ENCODE peak calls at places on chromosomes 3 and 15, in ten cellular contexts. One of them, this sample, is unnamed.

GRCh38 chr3:122350814-122351418 is 25.9 kb downstream of the CSTA start:
- DNase-seq in K562: no peak
- DNase-seq in adrenal gland: peak; percentile 35
- DNase-seq in ovary: no peak
- DNase-seq in endothelial cell of umbilical vein: no peak
- DNase-seq in breast epithelium: no peak
- DNase-seq in gastrocnemius medialis: no peak
- DNase-seq in uterus: no peak
- DNase-seq in A549: no peak
- DNase-seq in IMR-90: peak; percentile 87
- DNase-seq in this sample: no peak

GRCh38 chr3:112856537-112856936 is 9.9 kb upstream of the CD200R1L start:
- DNase-seq in K562: no peak
- DNase-seq in breast epithelium: no peak
- DNase-seq in endothelial cell of umbilical vein: no peak
- DNase-seq in IMR-90: no peak
- DNase-seq in A549: no peak
- DNase-seq in adrenal gland: no peak
- DNase-seq in uterus: no peak
- DNase-seq in ovary: no peak
- DNase-seq in gastrocnemius medialis: no peak
- DNase-seq in this sample: no peak

GRCh38 chr3:79767194-79767952 is 425 bp downstream of the ROBO1 start:
- DNase-seq in uterus: no peak
- DNase-seq in A549: no peak
- DNase-seq in K562: no peak
- DNase-seq in breast epithelium: no peak
- DNase-seq in gastrocnemius medialis: no peak
- DNase-seq in ovary: no peak
- DNase-seq in IMR-90: no peak
- DNase-seq in endothelial cell of umbilical vein: peak; percentile 68
- DNase-seq in adrenal gland: no peak
- DNase-seq in this sample: peak; percentile 14

GRCh38 chr15:36331531-36332275 is 247.7 kb upstream of the CDIN1 start:
- DNase-seq in uterus: no peak
- DNase-seq in A549: no peak
- DNase-seq in breast epithelium: no peak
- DNase-seq in adrenal gland: no peak
- DNase-seq in endothelial cell of umbilical vein: no peak
- DNase-seq in gastrocnemius medialis: no peak
- DNase-seq in IMR-90: no peak
- DNase-seq in K562: no peak
- DNase-seq in ovary: no peak
- DNase-seq in this sample: no peak

GRCh38 chr3:160400048-160400630 is 689 bp downstream of the SMC4 start:
- DNase-seq in gastrocnemius medialis: no peak
- DNase-seq in IMR-90: peak; percentile 49
- DNase-seq in endothelial cell of umbilical vein: peak; percentile 78
- DNase-seq in breast epithelium: peak; percentile 18
- DNase-seq in uterus: peak; percentile 31
- DNase-seq in K562: no peak
- DNase-seq in A549: no peak
- DNase-seq in ovary: peak; percentile 50
- DNase-seq in adrenal gland: peak; percentile 57
- DNase-seq in this sample: peak; percentile 46

GRCh38 chr3:155853214-155854146 is 747 bp downstream of the SLC33A1 start:
- DNase-seq in breast epithelium: no peak
- DNase-seq in uterus: no peak
- DNase-seq in A549: peak; percentile 52
- DNase-seq in IMR-90: peak; percentile 7
- DNase-seq in gastrocnemius medialis: peak; percentile 3
- DNase-seq in adrenal gland: no peak
- DNase-seq in endothelial cell of umbilical vein: no peak
- DNase-seq in K562: no peak
- DNase-seq in ovary: no peak
- DNase-seq in this sample: peak; percentile 22

GRCh38 chr3:111070772-111071256 is 802 bp upstream of the NECTIN3 start:
- DNase-seq in adrenal gland: no peak
- DNase-seq in endothelial cell of umbilical vein: no peak
- DNase-seq in uterus: no peak
- DNase-seq in IMR-90: no peak
- DNase-seq in K562: no peak
- DNase-seq in gastrocnemius medialis: no peak
- DNase-seq in A549: peak; percentile 46
- DNase-seq in ovary: no peak
- DNase-seq in breast epithelium: peak; percentile 49
- DNase-seq in this sample: peak; percentile 57

GRCh38 chr15:63044645-63045437 is 2.3 kb downstream of the TPM1 start:
- DNase-seq in K562: no peak
- DNase-seq in endothelial cell of umbilical vein: peak; percentile 43
- DNase-seq in uterus: peak; percentile 50
- DNase-seq in breast epithelium: no peak
- DNase-seq in ovary: no peak
- DNase-seq in A549: no peak
- DNase-seq in gastrocnemius medialis: no peak
- DNase-seq in IMR-90: peak; percentile 68
- DNase-seq in adrenal gland: no peak
- DNase-seq in this sample: no peak

GRCh38 chr15:65083262-65083701 is 6.7 kb downstream of the KBTBD13 start:
- DNase-seq in adrenal gland: no peak
- DNase-seq in A549: no peak
- DNase-seq in ovary: no peak
- DNase-seq in endothelial cell of umbilical vein: no peak
- DNase-seq in gastrocnemius medialis: no peak
- DNase-seq in breast epithelium: no peak
- DNase-seq in K562: no peak
- DNase-seq in uterus: no peak
- DNase-seq in IMR-90: peak; percentile 74
- DNase-seq in this sample: peak; percentile 61

GRCh38 chr15:65084500-65085206 is 8.1 kb downstream of the KBTBD13 start:
- DNase-seq in ovary: no peak
- DNase-seq in endothelial cell of umbilical vein: no peak
- DNase-seq in A549: no peak
- DNase-seq in breast epithelium: no peak
- DNase-seq in adrenal gland: no peak
- DNase-seq in uterus: no peak
- DNase-seq in IMR-90: no peak
- DNase-seq in K562: no peak
- DNase-seq in gastrocnemius medialis: no peak
- DNase-seq in this sample: no peak

GRCh38 chr15:65085990-65086679 is 9.6 kb downstream of the KBTBD13 start:
- DNase-seq in endothelial cell of umbilical vein: peak; percentile 18
- DNase-seq in gastrocnemius medialis: no peak
- DNase-seq in IMR-90: peak; percentile 16
- DNase-seq in uterus: no peak
- DNase-seq in ovary: no peak
- DNase-seq in breast epithelium: peak; percentile 53
- DNase-seq in adrenal gland: no peak
- DNase-seq in A549: peak; percentile 71
- DNase-seq in K562: peak; percentile 57
- DNase-seq in this sample: peak; percentile 65

GRCh38 chr15:65086680-65087111 is 10.2 kb downstream of the KBTBD13 start:
- DNase-seq in A549: peak; percentile 43
- DNase-seq in IMR-90: no peak
- DNase-seq in uterus: no peak
- DNase-seq in ovary: no peak
- DNase-seq in gastrocnemius medialis: no peak
- DNase-seq in endothelial cell of umbilical vein: peak; percentile 11
- DNase-seq in K562: no peak
- DNase-seq in adrenal gland: no peak
- DNase-seq in breast epithelium: peak; percentile 55
- DNase-seq in this sample: no peak

GRCh38 chr15:65085207-65085753 is 8.7 kb downstream of the KBTBD13 start:
- DNase-seq in gastrocnemius medialis: no peak
- DNase-seq in endothelial cell of umbilical vein: no peak
- DNase-seq in IMR-90: no peak
- DNase-seq in ovary: no peak
- DNase-seq in breast epithelium: no peak
- DNase-seq in uterus: no peak
- DNase-seq in adrenal gland: no peak
- DNase-seq in A549: no peak
- DNase-seq in K562: no peak
- DNase-seq in this sample: no peak
- H3K4me1 ChIP-seq in gastrocnemius medialis: peaks cover 42% of the 10 kb centered on the region
- H3K4me1 ChIP-seq in endothelial cell of umbilical vein: no peaks in the 10 kb centered on the region
- H3K4me1 ChIP-seq in IMR-90: peaks cover 33% of the 10 kb centered on the region
- H3K4me1 ChIP-seq in ovary: peaks cover 14% of the 10 kb centered on the region
- H3K4me1 ChIP-seq in breast epithelium: no peaks in the 10 kb centered on the region
- H3K4me1 ChIP-seq in uterus: peaks cover 15% of the 10 kb centered on the region
- H3K4me1 ChIP-seq in adrenal gland: peaks cover 11% of the 10 kb centered on the region
- H3K4me1 ChIP-seq in A549: no peaks in the 10 kb centered on the region
- H3K4me1 ChIP-seq in K562: peaks cover 4% of the 10 kb centered on the region
- H3K4me1 ChIP-seq in this sample: peaks cover 51% of the 10 kb centered on the region

GRCh38 chr15:25860885-25861866 is 2.0 kb downstream of the ATP10A start:
- DNase-seq in uterus: no peak
- DNase-seq in ovary: no peak
- DNase-seq in A549: no peak
- DNase-seq in gastrocnemius medialis: no peak
- DNase-seq in adrenal gland: no peak
- DNase-seq in IMR-90: no peak
- DNase-seq in breast epithelium: no peak
- DNase-seq in K562: no peak
- DNase-seq in endothelial cell of umbilical vein: no peak
- DNase-seq in this sample: no peak

GRCh38 chr15:25863067-25863967 is at the start of gene ATP10A:
- DNase-seq in A549: no peak
- DNase-seq in endothelial cell of umbilical vein: no peak
- DNase-seq in adrenal gland: no peak
- DNase-seq in IMR-90: peak; percentile 71
- DNase-seq in K562: no peak
- DNase-seq in uterus: peak; percentile 37
- DNase-seq in ovary: peak; percentile 32
- DNase-seq in breast epithelium: no peak
- DNase-seq in gastrocnemius medialis: no peak
- DNase-seq in this sample: peak; percentile 40

GRCh38 chr15:25862469-25863066 is 559 bp downstream of the ATP10A start:
- DNase-seq in breast epithelium: no peak
- DNase-seq in gastrocnemius medialis: no peak
- DNase-seq in IMR-90: no peak
- DNase-seq in K562: no peak
- DNase-seq in endothelial cell of umbilical vein: no peak
- DNase-seq in uterus: no peak
- DNase-seq in adrenal gland: no peak
- DNase-seq in A549: no peak
- DNase-seq in ovary: no peak
- DNase-seq in this sample: no peak

GRCh38 chr15:25863968-25864580 is 947 bp upstream of the ATP10A start:
- DNase-seq in IMR-90: no peak
- DNase-seq in K562: no peak
- DNase-seq in gastrocnemius medialis: no peak
- DNase-seq in breast epithelium: no peak
- DNase-seq in A549: no peak
- DNase-seq in uterus: no peak
- DNase-seq in endothelial cell of umbilical vein: no peak
- DNase-seq in ovary: no peak
- DNase-seq in adrenal gland: no peak
- DNase-seq in this sample: no peak

DNA sequence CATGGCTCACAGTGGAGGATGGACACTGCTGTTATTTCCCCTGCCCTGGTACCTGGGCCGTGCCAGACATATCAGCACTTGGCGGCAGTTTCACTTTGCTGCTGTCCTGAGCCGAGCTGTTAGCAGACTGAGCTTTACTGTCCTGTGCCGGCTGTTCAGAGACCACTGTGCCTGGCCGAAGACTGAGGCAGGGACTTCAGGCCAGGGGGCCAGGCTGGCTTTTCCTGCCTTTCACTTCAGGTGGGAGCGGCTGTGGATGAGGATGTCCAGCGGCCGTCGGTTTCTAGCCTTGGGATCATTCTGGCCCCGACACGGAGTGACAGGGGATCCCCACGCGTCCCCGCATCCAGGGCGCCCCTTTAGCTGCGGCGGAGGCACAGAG is 1.0 kb downstream of the ATP10A start:
- DNase-seq in breast epithelium: no peak
- DNase-seq in uterus: no peak
- DNase-seq in A549: no peak
- DNase-seq in endothelial cell of umbilical vein: no peak
- DNase-seq in adrenal gland: no peak
- DNase-seq in ovary: no peak
- DNase-seq in K562: no peak
- DNase-seq in IMR-90: peak; percentile 33
- DNase-seq in gastrocnemius medialis: no peak
- DNase-seq in this sample: no peak
- TF ChIP-seq POLR2A in breast epithelium: no peak
- TF ChIP-seq POLR2A in uterus: no peak
- TF ChIP-seq POLR2A in A549: no peak
- TF ChIP-seq POLR2A in endothelial cell of umbilical vein: no peak
- TF ChIP-seq POLR2A in adrenal gland: no peak
- TF ChIP-seq POLR2A in ovary: no peak
- TF ChIP-seq POLR2A in K562: no peak
- TF ChIP-seq POLR2A in IMR-90: no peak
- TF ChIP-seq POLR2A in gastrocnemius medialis: no peak
- TF ChIP-seq POLR2A in this sample: no peak

GRCh38 chr15:92884459-92884812 is 15.7 kb upstream of the CHD2 start:
- DNase-seq in IMR-90: no peak
- DNase-seq in breast epithelium: no peak
- DNase-seq in uterus: no peak
- DNase-seq in gastrocnemius medialis: no peak
- DNase-seq in ovary: no peak
- DNase-seq in A549: no peak
- DNase-seq in K562: no peak
- DNase-seq in adrenal gland: no peak
- DNase-seq in endothelial cell of umbilical vein: peak; percentile 25
- DNase-seq in this sample: no peak

GRCh38 chr15:92886815-92887214 is 13.3 kb upstream of the CHD2 start:
- DNase-seq in A549: no peak
- DNase-seq in K562: no peak
- DNase-seq in breast epithelium: no peak
- DNase-seq in gastrocnemius medialis: no peak
- DNase-seq in endothelial cell of umbilical vein: no peak
- DNase-seq in IMR-90: no peak
- DNase-seq in ovary: no peak
- DNase-seq in adrenal gland: no peak
- DNase-seq in uterus: no peak
- DNase-seq in this sample: no peak

GRCh38 chr15:92883643-92884458 is 16.3 kb upstream of the CHD2 start:
- DNase-seq in breast epithelium: no peak
- DNase-seq in endothelial cell of umbilical vein: peak; percentile 60
- DNase-seq in K562: no peak
- DNase-seq in ovary: no peak
- DNase-seq in IMR-90: peak; percentile 62
- DNase-seq in gastrocnemius medialis: no peak
- DNase-seq in uterus: no peak
- DNase-seq in adrenal gland: peak; percentile 33
- DNase-seq in A549: no peak
- DNase-seq in this sample: no peak

GRCh38 chr15:92886229-92886628 is 13.9 kb upstream of the CHD2 start:
- DNase-seq in adrenal gland: no peak
- DNase-seq in ovary: no peak
- DNase-seq in uterus: no peak
- DNase-seq in A549: no peak
- DNase-seq in gastrocnemius medialis: no peak
- DNase-seq in IMR-90: no peak
- DNase-seq in breast epithelium: no peak
- DNase-seq in endothelial cell of umbilical vein: no peak
- DNase-seq in K562: no peak
- DNase-seq in this sample: no peak

DNA sequence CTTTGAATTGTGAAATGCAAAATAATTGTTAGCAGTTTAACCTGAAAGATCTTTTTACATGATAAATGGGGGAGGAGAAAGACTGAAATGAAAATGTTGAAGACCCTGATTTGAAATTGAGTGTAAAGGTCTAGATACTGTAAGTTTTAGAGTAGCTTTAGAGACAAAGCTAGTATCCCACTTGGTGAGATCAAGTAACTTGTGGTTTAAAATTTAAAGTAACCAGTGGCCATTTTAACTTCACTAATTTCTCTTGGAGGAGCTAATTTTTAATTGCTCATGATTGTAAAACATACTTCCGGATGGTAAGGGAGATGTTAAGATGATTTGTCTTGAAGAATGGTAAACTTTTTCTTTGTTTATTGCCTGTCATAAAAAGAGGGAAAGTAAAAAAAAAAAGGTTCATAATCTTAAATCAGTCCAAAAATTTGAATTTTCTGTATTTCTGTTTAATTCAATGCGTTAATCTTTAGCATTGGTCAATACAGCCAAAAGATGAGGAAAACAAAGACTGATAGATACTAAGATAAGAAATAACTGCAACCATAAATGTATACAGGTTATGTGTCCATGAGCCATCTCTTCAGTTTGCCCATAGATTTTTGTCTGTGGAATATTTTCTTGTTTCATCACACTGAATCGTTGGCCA is 15.2 kb upstream of the CHD2 start:
- DNase-seq in K562: no peak
- DNase-seq in A549: no peak
- DNase-seq in uterus: no peak
- DNase-seq in gastrocnemius medialis: no peak
- DNase-seq in IMR-90: peak; percentile 28
- DNase-seq in endothelial cell of umbilical vein: peak; percentile 36
- DNase-seq in adrenal gland: no peak
- DNase-seq in breast epithelium: no peak
- DNase-seq in ovary: no peak
- DNase-seq in this sample: no peak
- H3K4me1 ChIP-seq in K562: no peaks in the 10 kb centered on the region
- H3K4me1 ChIP-seq in A549: peaks cover 47% of the 10 kb centered on the region
- H3K4me1 ChIP-seq in uterus: no peaks in the 10 kb centered on the region
- H3K4me1 ChIP-seq in gastrocnemius medialis: peaks cover 44% of the 10 kb centered on the region
- H3K4me1 ChIP-seq in IMR-90: peaks cover 7% of the 10 kb centered on the region
- H3K4me1 ChIP-seq in endothelial cell of umbilical vein: peaks cover 28% of the 10 kb centered on the region
- H3K4me1 ChIP-seq in adrenal gland: peaks cover 61% of the 10 kb centered on the region
- H3K4me1 ChIP-seq in breast epithelium: peaks cover 6% of the 10 kb centered on the region
- H3K4me1 ChIP-seq in ovary: peaks cover 6% of the 10 kb centered on the region
- H3K4me1 ChIP-seq in this sample: peaks cover 39% of the 10 kb centered on the region

DNA sequence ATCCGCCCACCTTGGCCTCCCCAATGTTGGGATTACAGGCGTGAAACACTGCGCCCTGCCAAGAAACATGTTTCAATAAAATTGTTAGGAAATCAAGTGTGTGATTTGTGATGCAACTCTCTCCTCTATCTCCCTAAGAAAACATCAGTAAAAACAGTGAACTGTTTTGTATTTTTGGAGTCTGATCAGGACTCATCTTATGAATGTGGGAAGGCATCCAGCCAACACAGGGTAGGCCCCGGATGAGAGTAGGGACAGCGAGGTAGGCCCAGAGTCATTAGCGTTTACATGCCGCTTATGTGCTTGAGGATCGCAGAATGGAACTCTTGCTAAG is 884 bp upstream of the GLYCTK start:
- DNase-seq in IMR-90: no peak
- DNase-seq in gastrocnemius medialis: no peak
- DNase-seq in endothelial cell of umbilical vein: no peak
- DNase-seq in ovary: peak; percentile 29
- DNase-seq in K562: no peak
- DNase-seq in breast epithelium: no peak
- DNase-seq in adrenal gland: no peak
- DNase-seq in A549: no peak
- DNase-seq in uterus: peak; percentile 22
- DNase-seq in this sample: no peak
- TF ChIP-seq POLR2A in IMR-90: no peak
- TF ChIP-seq POLR2A in gastrocnemius medialis: no peak
- TF ChIP-seq POLR2A in endothelial cell of umbilical vein: no peak
- TF ChIP-seq POLR2A in ovary: no peak
- TF ChIP-seq POLR2A in K562: no peak
- TF ChIP-seq POLR2A in breast epithelium: no peak
- TF ChIP-seq POLR2A in adrenal gland: no peak
- TF ChIP-seq POLR2A in A549: no peak
- TF ChIP-seq POLR2A in uterus: no peak
- TF ChIP-seq POLR2A in this sample: no peak